ENCODE peak calls at places on chromosomes 1 and 21, in six cellular contexts. X, Q, W, C, G and Y are unnamed samples.

GRCh38 chr1:209363112-209363511 is 220.4 kb upstream of the CAMK1G start:
- DNase-seq in W (no peak), Q (no peak), X (no peak), G (no peak), C (no peak), Y (no peak)

GRCh38 chr1:46410156-46411009 is 16.3 kb downstream of the FAAH start:
- DNase-seq in C (peak; percentile 59), X (no peak), G (peak; percentile 29), W (no peak), Q (peak; percentile 32), Y (no peak)

GRCh38 chr1:36664564-36665287 is 182.0 kb upstream of the CSF3R start:
- DNase-seq in C (no peak), G (no peak), Q (no peak), W (no peak), X (no peak), Y (no peak)

GRCh38 chr21:44930543-44930981 is 9.3 kb upstream of the SLX9 start:
- DNase-seq in Q (no peak), X (peak; percentile 37), G (no peak), C (peak; percentile 82), W (no peak), Y (no peak)

GRCh38 chr1:183470961-183471747 is 1.1 kb upstream of the SMG7 start:
- DNase-seq in W (no peak), X (peak; percentile 75), C (peak; percentile 87), G (peak; percentile 67), Q (peak; percentile 69), Y (peak; percentile 57)

GRCh38 chr1:150560011-150560438 is 10.8 kb downstream of the ADAMTSL4 start:
- DNase-seq in X (peak; percentile 78), W (no peak), G (no peak), Q (peak; percentile 60), C (peak; percentile 83), Y (peak; percentile 66)

GRCh38 chr21:21384977-21385376 is 386.8 kb downstream of the NCAM2 start:
- DNase-seq in W (no peak), Q (no peak), G (no peak), C (no peak), X (no peak), Y (no peak)

GRCh38 chr1:164784960-164785359 is 226.0 kb downstream of the PBX1 start:
- DNase-seq in G (no peak), X (no peak), Q (no peak), C (no peak), W (no peak), Y (no peak)

GRCh38 chr1:201665036-201665435 is 126.1 kb downstream of the NAV1 start:
- DNase-seq in X (no peak), G (no peak), C (no peak), Q (no peak), W (no peak), Y (no peak)

GRCh38 chr1:204445860-204446412 is 34.3 kb upstream of the PPP1R15B start:
- DNase-seq in W (no peak), X (no peak), C (no peak), G (peak; percentile 27), Q (peak; percentile 26), Y (peak; percentile 37)

GRCh38 chr21:43921979-43922945 is 57.2 kb downstream of the AGPAT3 start:
- DNase-seq in X (peak; percentile 12), Q (no peak), W (no peak), C (peak; percentile 37), G (peak; percentile 26), Y (no peak)

GRCh38 chr1:232904566-232904965 is 45.8 kb upstream of the NTPCR start:
- DNase-seq in C (no peak), X (no peak), W (peak; percentile 23), G (peak; percentile 89), Q (peak; percentile 48), Y (no peak)

GRCh38 chr1:235077163-235077540 is 51.5 kb downstream of the TOMM20 start:
- DNase-seq in G (no peak), C (no peak), Q (no peak), X (no peak), W (no peak), Y (no peak)

GRCh38 chr1:100494393-100495084 is 43.4 kb upstream of the GPR88 start:
- DNase-seq in X (no peak), G (peak; percentile 84), C (no peak), W (no peak), Q (no peak), Y (no peak)

GRCh38 chr1:180945551-180945950 is 32.9 kb downstream of the KIAA1614 start:
- DNase-seq in W (no peak), Q (no peak), X (no peak), C (no peak), G (no peak), Y (no peak)

GRCh38 chr1:38997901-38998190 is 6.8 kb downstream of the AKIRIN1 start:
- DNase-seq in G (no peak), C (no peak), W (no peak), Q (no peak), X (no peak), Y (no peak)

GRCh38 chr1:241994171-241994570 is 4.7 kb downstream of the MAP1LC3C start:
- DNase-seq in W (no peak), G (no peak), C (no peak), Q (no peak), X (no peak), Y (no peak)

GRCh38 chr21:39156024-39156423 is 27.2 kb downstream of the PSMG1 start:
- DNase-seq in C (no peak), W (no peak), X (no peak), G (peak; percentile 70), Q (peak; percentile 65), Y (no peak)

GRCh38 chr21:39159342-39160063 is 23.7 kb downstream of the PSMG1 start:
- DNase-seq in Q (peak; percentile 76), W (no peak), G (peak; percentile 59), X (no peak), C (no peak), Y (no peak)

GRCh38 chr21:39153842-39154241 is 29.4 kb downstream of the PSMG1 start:
- DNase-seq in X (no peak), G (no peak), W (no peak), C (no peak), Q (no peak), Y (no peak)

GRCh38 chr21:39153373-39153772 is 29.9 kb downstream of the PSMG1 start:
- DNase-seq in C (no peak), W (no peak), Q (peak; percentile 19), X (no peak), G (no peak), Y (no peak)

DNA sequence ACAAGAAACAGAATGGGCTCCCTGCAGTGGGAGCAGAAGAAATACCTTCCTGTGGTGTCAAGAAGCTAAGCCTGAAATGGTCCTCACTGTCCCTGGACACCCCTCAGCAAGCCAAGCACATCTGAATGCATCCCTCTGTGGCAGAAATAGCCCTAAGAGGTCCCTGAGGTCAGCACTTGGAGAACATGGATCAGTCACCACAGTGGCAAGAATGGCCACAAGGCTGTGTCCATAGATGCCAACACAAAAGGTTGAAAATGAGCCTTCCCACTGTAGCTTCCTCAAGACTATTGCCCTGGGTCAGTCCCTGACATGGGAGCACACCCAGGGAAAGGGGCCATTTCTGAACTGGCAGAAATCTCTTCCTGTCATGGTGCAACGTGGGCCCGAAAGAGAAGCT is 27.7 kb downstream of the PSMG1 start:
- DNase-seq in X (no peak), C (no peak), G (no peak), W (no peak), Q (no peak), Y (no peak)
- TF ChIP-seq CTCF in X (no peak), C (no peak), G (no peak), W (no peak), Q (no peak), Y (no peak)

DNA sequence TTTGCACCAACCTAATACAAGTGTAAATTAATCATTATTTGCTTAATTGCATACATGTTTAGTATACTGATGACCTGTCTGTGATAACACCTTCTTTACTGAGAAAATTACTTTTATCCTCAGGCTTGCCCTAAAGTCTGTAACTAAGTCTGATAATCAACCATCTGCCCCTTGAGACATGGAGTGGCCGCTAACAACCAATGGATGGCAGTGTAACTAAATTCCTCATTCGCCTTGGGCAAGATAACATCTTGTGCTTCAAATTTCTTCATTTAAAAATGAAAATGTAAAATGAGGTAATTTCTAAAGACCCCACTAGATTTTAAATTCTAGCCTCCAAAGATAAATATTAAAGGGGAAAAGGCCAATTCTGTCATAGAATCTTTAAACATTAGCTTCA is 85.1 kb downstream of the ENAH start:
- DNase-seq in G (no peak), Q (no peak), W (no peak), C (no peak), X (no peak), Y (no peak)
- TF ChIP-seq CTCF in G (peak; percentile 14), Q (no peak), W (no peak), C (no peak), X (peak; percentile 17), Y (peak; percentile 26)

GRCh38 chr1:32500387-32501209 is 35.7 kb downstream of the ZBTB8B start:
- DNase-seq in C (peak; percentile 89), X (peak; percentile 82), G (peak; percentile 49), Q (peak; percentile 54), W (no peak), Y (peak; percentile 43)
- TF ChIP-seq CTCF in C (peak; percentile 49), X (peak; percentile 54), G (no peak), Q (no peak), W (no peak), Y (no peak)

GRCh38 chr1:54583868-54584267 is 35.8 kb downstream of the ACOT11 start:
- DNase-seq in W (no peak), G (no peak), C (no peak), Q (no peak), X (no peak), Y (no peak)

GRCh38 chr1:54583307-54583686 is 35.3 kb downstream of the ACOT11 start:
- DNase-seq in C (no peak), X (no peak), Q (no peak), G (no peak), W (no peak), Y (no peak)

GRCh38 chr1:54582566-54583306 is 34.7 kb downstream of the ACOT11 start:
- DNase-seq in X (no peak), C (no peak), Q (no peak), G (no peak), W (no peak), Y (no peak)

GRCh38 chr1:54585181-54586066 is 37.4 kb downstream of the ACOT11 start:
- DNase-seq in X (peak; percentile 73), C (peak; percentile 72), Q (no peak), W (no peak), G (peak; percentile 15), Y (no peak)

DNA sequence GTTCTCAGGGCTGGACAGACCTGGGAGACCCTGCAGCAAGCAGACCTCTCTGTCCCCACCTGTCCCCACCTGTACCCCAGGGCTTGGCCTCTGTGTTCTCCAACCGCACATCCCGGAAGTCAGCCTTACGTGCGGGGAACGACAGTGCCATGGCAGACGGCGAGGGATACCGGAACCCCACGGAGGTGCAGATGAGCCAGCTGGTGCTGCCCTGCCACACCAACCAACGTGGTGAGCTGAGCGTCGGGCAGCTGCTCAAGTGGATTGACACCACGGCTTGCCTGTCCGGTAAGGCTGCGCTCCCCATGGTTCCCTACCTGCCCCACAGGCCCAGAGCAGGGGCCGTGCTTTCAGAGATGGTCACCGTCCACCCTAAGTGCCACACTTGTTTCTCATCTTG is 36.5 kb downstream of the ACOT11 start:
- DNase-seq in G (no peak), C (no peak), Q (no peak), W (no peak), X (no peak), Y (no peak)
- TF ChIP-seq CTCF in G (no peak), C (no peak), Q (no peak), W (no peak), X (no peak), Y (no peak)